ENCODE peak calls at places on chromosomes 5 and 9, in eight cellular contexts. One of them, this sample, is unnamed.

GRCh38 chr5:61306531-61307195 is 25.4 kb upstream of the ZSWIM6 start:
- DNase-seq in lower leg skin: no peak
- DNase-seq in endodermal cell: peak
- DNase-seq in fibroblast of lung: peak
- DNase-seq in heart right ventricle: no peak
- DNase-seq in A549: peak
- DNase-seq in CD8-positive, alpha-beta T cell: no peak
- DNase-seq in tibial nerve: no peak
- DNase-seq in this sample: peak

GRCh38 chr5:94080390-94080789 is 339.0 kb upstream of the POU5F2 start:
- DNase-seq in heart right ventricle: no peak
- DNase-seq in tibial nerve: no peak
- DNase-seq in fibroblast of lung: no peak
- DNase-seq in endodermal cell: no peak
- DNase-seq in A549: no peak
- DNase-seq in lower leg skin: no peak
- DNase-seq in CD8-positive, alpha-beta T cell: no peak
- DNase-seq in this sample: no peak

GRCh38 chr5:114316167-114316566 is 45.7 kb upstream of the KCNN2 start:
- DNase-seq in lower leg skin: no peak
- DNase-seq in endodermal cell: peak
- DNase-seq in fibroblast of lung: no peak
- DNase-seq in A549: no peak
- DNase-seq in CD8-positive, alpha-beta T cell: no peak
- DNase-seq in heart right ventricle: no peak
- DNase-seq in tibial nerve: no peak
- DNase-seq in this sample: peak

GRCh38 chr5:157294692-157295091 is 28.8 kb downstream of the CYFIP2 start:
- DNase-seq in endodermal cell: peak
- DNase-seq in CD8-positive, alpha-beta T cell: no peak
- DNase-seq in fibroblast of lung: no peak
- DNase-seq in A549: no peak
- DNase-seq in heart right ventricle: no peak
- DNase-seq in tibial nerve: no peak
- DNase-seq in lower leg skin: no peak
- DNase-seq in this sample: no peak

GRCh38 chr9:94760646-94761045 is 34.1 kb downstream of the AOPEP start:
- DNase-seq in lower leg skin: no peak
- DNase-seq in fibroblast of lung: no peak
- DNase-seq in endodermal cell: no peak
- DNase-seq in A549: no peak
- DNase-seq in CD8-positive, alpha-beta T cell: no peak
- DNase-seq in heart right ventricle: no peak
- DNase-seq in tibial nerve: no peak
- DNase-seq in this sample: no peak

GRCh38 chr5:65061250-65061973 is 292.7 kb downstream of the CWC27 start:
- DNase-seq in endodermal cell: no peak
- DNase-seq in lower leg skin: no peak
- DNase-seq in A549: no peak
- DNase-seq in CD8-positive, alpha-beta T cell: no peak
- DNase-seq in heart right ventricle: no peak
- DNase-seq in tibial nerve: no peak
- DNase-seq in fibroblast of lung: no peak
- DNase-seq in this sample: no peak

GRCh38 chr5:9661316-9662015 is 31.3 kb upstream of the TAS2R1 start:
- DNase-seq in fibroblast of lung: peak
- DNase-seq in lower leg skin: no peak
- DNase-seq in CD8-positive, alpha-beta T cell: no peak
- DNase-seq in tibial nerve: no peak
- DNase-seq in endodermal cell: no peak
- DNase-seq in heart right ventricle: no peak
- DNase-seq in A549: no peak
- DNase-seq in this sample: peak

GRCh38 chr9:80540387-80540786 is 968.6 kb downstream of the TLE4 start:
- DNase-seq in CD8-positive, alpha-beta T cell: no peak
- DNase-seq in tibial nerve: no peak
- DNase-seq in heart right ventricle: no peak
- DNase-seq in fibroblast of lung: no peak
- DNase-seq in lower leg skin: no peak
- DNase-seq in endodermal cell: no peak
- DNase-seq in A549: no peak
- DNase-seq in this sample: no peak

GRCh38 chr9:123488683-123489321 is 132.8 kb downstream of the CRB2 start:
- DNase-seq in fibroblast of lung: no peak
- DNase-seq in lower leg skin: no peak
- DNase-seq in CD8-positive, alpha-beta T cell: no peak
- DNase-seq in tibial nerve: no peak
- DNase-seq in endodermal cell: no peak
- DNase-seq in A549: no peak
- DNase-seq in heart right ventricle: no peak
- DNase-seq in this sample: no peak

GRCh38 chr5:133372306-133373008 is 239.9 kb downstream of the FSTL4 start:
- DNase-seq in heart right ventricle: no peak
- DNase-seq in fibroblast of lung: no peak
- DNase-seq in tibial nerve: no peak
- DNase-seq in endodermal cell: peak
- DNase-seq in A549: no peak
- DNase-seq in lower leg skin: no peak
- DNase-seq in CD8-positive, alpha-beta T cell: no peak
- DNase-seq in this sample: no peak

GRCh38 chr5:127801751-127802476 is 98.7 kb downstream of the CCDC192 start:
- DNase-seq in lower leg skin: no peak
- DNase-seq in tibial nerve: no peak
- DNase-seq in CD8-positive, alpha-beta T cell: no peak
- DNase-seq in heart right ventricle: no peak
- DNase-seq in endodermal cell: no peak
- DNase-seq in fibroblast of lung: peak
- DNase-seq in A549: no peak
- DNase-seq in this sample: no peak

GRCh38 chr5:116507051-116507537 is 67.5 kb downstream of the SEMA6A start:
- DNase-seq in fibroblast of lung: no peak
- DNase-seq in lower leg skin: no peak
- DNase-seq in tibial nerve: no peak
- DNase-seq in A549: no peak
- DNase-seq in endodermal cell: peak
- DNase-seq in CD8-positive, alpha-beta T cell: no peak
- DNase-seq in heart right ventricle: no peak
- DNase-seq in this sample: peak

GRCh38 chr5:12294151-12294550 is 389.9 kb upstream of the CTNND2 start:
- DNase-seq in tibial nerve: no peak
- DNase-seq in fibroblast of lung: no peak
- DNase-seq in lower leg skin: no peak
- DNase-seq in CD8-positive, alpha-beta T cell: no peak
- DNase-seq in endodermal cell: no peak
- DNase-seq in heart right ventricle: no peak
- DNase-seq in A549: no peak
- DNase-seq in this sample: no peak

GRCh38 chr5:12292610-12293204 is 388.5 kb upstream of the CTNND2 start:
- DNase-seq in fibroblast of lung: peak
- DNase-seq in heart right ventricle: no peak
- DNase-seq in lower leg skin: no peak
- DNase-seq in endodermal cell: peak
- DNase-seq in tibial nerve: no peak
- DNase-seq in CD8-positive, alpha-beta T cell: no peak
- DNase-seq in A549: peak
- DNase-seq in this sample: peak
- TF ChIP-seq CTCF in fibroblast of lung: no peak
- TF ChIP-seq CTCF in heart right ventricle: no peak
- TF ChIP-seq CTCF in lower leg skin: no peak
- TF ChIP-seq CTCF in endodermal cell: peak
- TF ChIP-seq CTCF in tibial nerve: no peak
- TF ChIP-seq CTCF in CD8-positive, alpha-beta T cell: no peak
- TF ChIP-seq CTCF in A549: no peak
- TF ChIP-seq CTCF in this sample: peak

GRCh38 chr5:140244525-140245025 is 58.3 kb downstream of the PFDN1 start:
- DNase-seq in tibial nerve: peak
- DNase-seq in lower leg skin: peak
- DNase-seq in A549: peak
- DNase-seq in fibroblast of lung: peak
- DNase-seq in endodermal cell: peak
- DNase-seq in CD8-positive, alpha-beta T cell: peak
- DNase-seq in heart right ventricle: peak
- DNase-seq in this sample: peak
- H3K4me3 ChIP-seq in tibial nerve: no peak
- H3K4me3 ChIP-seq in lower leg skin: no peak
- H3K4me3 ChIP-seq in A549: no peak
- H3K4me3 ChIP-seq in fibroblast of lung: no peak
- H3K4me3 ChIP-seq in endodermal cell: no peak
- H3K4me3 ChIP-seq in CD8-positive, alpha-beta T cell: no peak
- H3K4me3 ChIP-seq in heart right ventricle: no peak
- H3K4me3 ChIP-seq in this sample: no peak

DNA sequence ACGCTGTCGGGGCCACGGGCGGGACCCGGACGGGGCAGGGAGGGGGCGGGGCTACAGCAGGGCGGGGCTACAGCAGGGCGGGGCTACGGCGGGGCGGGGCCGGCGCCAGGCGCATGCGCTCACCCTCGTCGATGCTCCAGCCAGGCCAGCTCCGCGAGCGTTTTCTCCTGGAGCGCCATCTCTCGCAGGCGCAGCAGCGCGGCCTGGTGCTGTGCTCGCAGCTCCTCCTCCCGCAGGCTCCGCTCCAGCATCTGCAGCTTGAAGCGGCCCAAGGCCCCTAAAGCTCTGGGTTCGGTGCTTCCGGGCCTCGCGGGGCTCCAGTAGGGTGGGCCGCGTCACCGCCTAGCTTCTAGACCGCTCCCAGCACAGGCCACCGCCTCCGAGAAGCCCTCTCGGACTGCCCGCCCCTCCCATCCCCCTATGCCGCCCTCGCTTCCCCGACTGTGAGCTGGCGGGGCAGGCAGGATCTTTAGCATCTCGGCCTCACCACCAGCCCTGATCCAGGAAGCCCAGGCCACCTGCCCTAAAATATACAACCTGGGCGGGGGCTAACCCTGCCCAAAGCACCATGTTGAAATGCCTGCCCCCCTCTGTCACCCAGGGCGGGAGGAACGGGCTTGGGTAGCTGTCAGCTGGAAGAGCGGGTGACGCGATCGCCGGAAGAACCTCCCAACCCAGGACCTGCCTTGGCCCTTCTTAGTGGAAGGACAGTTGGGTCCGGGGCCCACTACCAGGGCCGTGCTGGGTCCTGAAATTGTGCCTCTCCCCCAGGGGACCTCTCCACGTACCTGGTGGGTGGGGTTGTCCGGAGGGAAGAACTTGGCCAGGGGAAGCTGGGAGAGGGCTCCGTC is 21.9 kb upstream of the QSOX2 start:
- DNase-seq in fibroblast of lung: peak
- DNase-seq in heart right ventricle: peak
- DNase-seq in endodermal cell: peak
- DNase-seq in tibial nerve: peak
- DNase-seq in A549: peak
- DNase-seq in lower leg skin: peak
- DNase-seq in CD8-positive, alpha-beta T cell: peak
- DNase-seq in this sample: peak
- TF ChIP-seq CTCF in fibroblast of lung: peak
- TF ChIP-seq CTCF in heart right ventricle: peak
- TF ChIP-seq CTCF in endodermal cell: no peak
- TF ChIP-seq CTCF in tibial nerve: no peak
- TF ChIP-seq CTCF in A549: peak
- TF ChIP-seq CTCF in lower leg skin: no peak
- TF ChIP-seq CTCF in CD8-positive, alpha-beta T cell: peak
- TF ChIP-seq CTCF in this sample: peak

DNA sequence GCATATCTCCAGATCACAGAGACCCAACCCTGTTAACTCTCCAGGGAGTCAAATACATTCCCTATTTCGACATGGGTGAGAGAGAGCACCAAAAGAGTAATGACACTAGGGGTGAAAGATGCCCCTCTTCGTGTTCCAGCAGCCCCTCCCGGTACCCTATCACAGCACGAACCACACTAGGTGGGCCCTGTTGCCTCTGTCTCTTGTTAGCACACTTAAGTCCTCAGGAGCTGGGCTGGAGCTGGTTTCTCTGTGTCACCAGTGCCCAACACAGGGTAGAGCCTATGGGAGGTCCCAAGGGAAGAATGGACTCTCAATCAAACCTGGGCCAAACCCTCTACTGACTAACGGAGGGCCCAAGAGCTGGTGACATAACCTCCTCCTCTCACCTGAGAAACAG is 1.2 kb downstream of the CDK20 start:
- DNase-seq in endodermal cell: no peak
- DNase-seq in tibial nerve: no peak
- DNase-seq in A549: no peak
- DNase-seq in CD8-positive, alpha-beta T cell: no peak
- DNase-seq in fibroblast of lung: no peak
- DNase-seq in heart right ventricle: no peak
- DNase-seq in lower leg skin: no peak
- DNase-seq in this sample: no peak
- H3K4me3 ChIP-seq in endodermal cell: peak
- H3K4me3 ChIP-seq in tibial nerve: no peak
- H3K4me3 ChIP-seq in A549: no peak
- H3K4me3 ChIP-seq in CD8-positive, alpha-beta T cell: no peak
- H3K4me3 ChIP-seq in fibroblast of lung: peak
- H3K4me3 ChIP-seq in heart right ventricle: no peak
- H3K4me3 ChIP-seq in lower leg skin: no peak
- H3K4me3 ChIP-seq in this sample: no peak

GRCh38 chr9:134328841-134329575 is 2.8 kb downstream of the RXRA start:
- DNase-seq in tibial nerve: no peak
- DNase-seq in A549: no peak
- DNase-seq in CD8-positive, alpha-beta T cell: no peak
- DNase-seq in fibroblast of lung: no peak
- DNase-seq in lower leg skin: peak
- DNase-seq in endodermal cell: no peak
- DNase-seq in heart right ventricle: peak
- DNase-seq in this sample: peak
- TF ChIP-seq CTCF in tibial nerve: no peak
- TF ChIP-seq CTCF in A549: no peak
- TF ChIP-seq CTCF in CD8-positive, alpha-beta T cell: no peak
- TF ChIP-seq CTCF in fibroblast of lung: no peak
- TF ChIP-seq CTCF in lower leg skin: no peak
- TF ChIP-seq CTCF in endodermal cell: no peak
- TF ChIP-seq CTCF in heart right ventricle: peak
- TF ChIP-seq CTCF in this sample: no peak

GRCh38 chr9:113150670-113151591 is at the start of gene SLC31A2:
- DNase-seq in fibroblast of lung: peak
- DNase-seq in A549: peak
- DNase-seq in heart right ventricle: peak
- DNase-seq in tibial nerve: peak
- DNase-seq in CD8-positive, alpha-beta T cell: peak
- DNase-seq in endodermal cell: peak
- DNase-seq in lower leg skin: peak
- DNase-seq in this sample: peak

GRCh38 chr9:113151696-113152630 is 1.2 kb downstream of the SLC31A2 start:
- DNase-seq in heart right ventricle: no peak
- DNase-seq in CD8-positive, alpha-beta T cell: no peak
- DNase-seq in endodermal cell: no peak
- DNase-seq in tibial nerve: no peak
- DNase-seq in lower leg skin: no peak
- DNase-seq in fibroblast of lung: no peak
- DNase-seq in A549: no peak
- DNase-seq in this sample: peak

GRCh38 chr9:113154471-113154870 is 3.7 kb downstream of the SLC31A2 start:
- DNase-seq in lower leg skin: no peak
- DNase-seq in fibroblast of lung: peak
- DNase-seq in heart right ventricle: no peak
- DNase-seq in CD8-positive, alpha-beta T cell: no peak
- DNase-seq in A549: no peak
- DNase-seq in tibial nerve: no peak
- DNase-seq in endodermal cell: no peak
- DNase-seq in this sample: peak

GRCh38 chr9:113153599-113153998 is 2.8 kb downstream of the SLC31A2 start:
- DNase-seq in fibroblast of lung: no peak
- DNase-seq in endodermal cell: no peak
- DNase-seq in lower leg skin: no peak
- DNase-seq in CD8-positive, alpha-beta T cell: no peak
- DNase-seq in A549: no peak
- DNase-seq in heart right ventricle: no peak
- DNase-seq in tibial nerve: no peak
- DNase-seq in this sample: no peak

GRCh38 chr9:113152699-113153098 is 1.9 kb downstream of the SLC31A2 start:
- DNase-seq in A549: no peak
- DNase-seq in CD8-positive, alpha-beta T cell: no peak
- DNase-seq in tibial nerve: no peak
- DNase-seq in heart right ventricle: no peak
- DNase-seq in endodermal cell: no peak
- DNase-seq in lower leg skin: peak
- DNase-seq in fibroblast of lung: peak
- DNase-seq in this sample: no peak
- H3K4me3 ChIP-seq in A549: no peak
- H3K4me3 ChIP-seq in CD8-positive, alpha-beta T cell: no peak
- H3K4me3 ChIP-seq in tibial nerve: no peak
- H3K4me3 ChIP-seq in heart right ventricle: no peak
- H3K4me3 ChIP-seq in endodermal cell: no peak
- H3K4me3 ChIP-seq in lower leg skin: no peak
- H3K4me3 ChIP-seq in fibroblast of lung: peak
- H3K4me3 ChIP-seq in this sample: no peak